ENCODE peak calls at places on chromosomes 3 and 15, in four cellular contexts. One of them, this sample, is unnamed.

GRCh38 chr3:11784962-11785361 is 61.7 kb downstream of the TAMM41 start:
- DNase-seq in upper lobe of left lung: no peak
- DNase-seq in NB4: peak; percentile 22
- DNase-seq in tibial nerve: no peak
- DNase-seq in this sample: no peak

GRCh38 chr3:54853573-54854404 is 74.1 kb downstream of the LRTM1 start:
- DNase-seq in upper lobe of left lung: peak; percentile 92
- DNase-seq in NB4: peak; percentile 72
- DNase-seq in tibial nerve: peak; percentile 69
- DNase-seq in this sample: peak; percentile 96

GRCh38 chr3:135218304-135218703 is 423.2 kb downstream of the EPHB1 start:
- DNase-seq in upper lobe of left lung: no peak
- DNase-seq in NB4: no peak
- DNase-seq in tibial nerve: no peak
- DNase-seq in this sample: no peak

GRCh38 chr3:71912839-71913495 is 128.0 kb upstream of the PROK2 start:
- DNase-seq in upper lobe of left lung: no peak
- DNase-seq in NB4: no peak
- DNase-seq in tibial nerve: no peak
- DNase-seq in this sample: peak; percentile 31

GRCh38 chr3:29686889-29687592 is 406.2 kb downstream of the RBMS3 start:
- DNase-seq in NB4: no peak
- DNase-seq in upper lobe of left lung: no peak
- DNase-seq in tibial nerve: no peak
- DNase-seq in this sample: no peak

GRCh38 chr15:62257991-62258390 is 92.9 kb upstream of the C2CD4B start:
- DNase-seq in NB4: no peak
- DNase-seq in upper lobe of left lung: no peak
- DNase-seq in tibial nerve: no peak
- DNase-seq in this sample: no peak

GRCh38 chr15:31279221-31280036 is 47.2 kb upstream of the KLF13 start:
- DNase-seq in tibial nerve: no peak
- DNase-seq in NB4: no peak
- DNase-seq in upper lobe of left lung: peak; percentile 45
- DNase-seq in this sample: peak; percentile 16

GRCh38 chr3:33957176-33957575 is 158.7 kb downstream of the PDCD6IP start:
- DNase-seq in upper lobe of left lung: no peak
- DNase-seq in NB4: no peak
- DNase-seq in tibial nerve: no peak
- DNase-seq in this sample: no peak

GRCh38 chr3:187012609-187013051 is 82.3 kb downstream of the ST6GAL1 start:
- DNase-seq in upper lobe of left lung: no peak
- DNase-seq in NB4: peak; percentile 34
- DNase-seq in tibial nerve: no peak
- DNase-seq in this sample: no peak

GRCh38 chr3:179652467-179653105 is at the start of gene USP13:
- DNase-seq in tibial nerve: peak; percentile 36
- DNase-seq in NB4: peak; percentile 82
- DNase-seq in upper lobe of left lung: peak; percentile 93
- DNase-seq in this sample: peak; percentile 90
- TF ChIP-seq POLR2A in tibial nerve: no peak
- TF ChIP-seq POLR2A in NB4: no peak
- TF ChIP-seq POLR2A in upper lobe of left lung: peak; percentile 27
- TF ChIP-seq POLR2A in this sample: no peak

GRCh38 chr3:112013784-112014143 is 15.0 kb downstream of the TAGLN3 start:
- DNase-seq in tibial nerve: no peak
- DNase-seq in NB4: no peak
- DNase-seq in upper lobe of left lung: no peak
- DNase-seq in this sample: no peak
- TF ChIP-seq CTCF in tibial nerve: no peak
- TF ChIP-seq CTCF in NB4: no peak
- TF ChIP-seq CTCF in upper lobe of left lung: no peak
- TF ChIP-seq CTCF in this sample: no peak

GRCh38 chr15:72272213-72272996 is at the start of gene PARP6:
- DNase-seq in upper lobe of left lung: peak; percentile 100
- DNase-seq in tibial nerve: peak; percentile 94
- DNase-seq in NB4: peak; percentile 99
- DNase-seq in this sample: peak; percentile 97
- TF ChIP-seq POLR2A in upper lobe of left lung: peak; percentile 72
- TF ChIP-seq POLR2A in tibial nerve: peak; percentile 25
- TF ChIP-seq POLR2A in NB4: peak; percentile 45
- TF ChIP-seq POLR2A in this sample: no peak

DNA sequence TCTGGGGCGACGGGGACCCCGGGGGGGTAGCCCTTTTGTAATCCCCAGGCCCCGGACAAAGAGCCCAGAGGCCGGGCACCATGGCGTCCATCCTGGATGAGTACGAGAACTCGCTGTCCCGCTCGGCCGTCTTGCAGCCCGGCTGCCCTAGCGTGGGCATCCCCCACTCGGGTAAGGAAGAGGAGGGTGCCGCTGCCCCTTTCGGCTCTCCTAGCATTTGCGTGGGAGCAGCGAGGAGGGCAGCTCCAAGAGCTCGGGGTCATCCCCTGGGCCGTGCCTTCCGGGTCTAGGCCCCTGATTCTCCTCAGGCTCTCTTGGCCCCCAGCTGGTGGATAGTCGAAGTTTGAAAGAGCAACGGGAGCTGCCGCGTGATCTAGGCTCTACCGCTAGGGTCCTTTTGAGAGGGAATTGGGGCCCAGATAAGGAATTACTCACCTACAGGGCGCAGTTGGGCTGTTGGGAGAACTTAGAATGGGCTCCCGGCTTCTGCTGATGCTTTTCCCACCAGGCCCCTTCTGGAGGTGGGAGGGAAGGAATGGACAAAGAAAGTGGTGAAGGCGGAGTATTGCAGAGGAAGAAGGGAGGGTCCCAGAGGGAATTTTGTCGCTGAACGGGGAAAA is 549 bp downstream of the VPS18 start:
- DNase-seq in upper lobe of left lung: peak; percentile 86
- DNase-seq in NB4: peak; percentile 87
- DNase-seq in tibial nerve: peak; percentile 45
- DNase-seq in this sample: no peak
- TF ChIP-seq CTCF in upper lobe of left lung: peak; percentile 55
- TF ChIP-seq CTCF in NB4: peak; percentile 57
- TF ChIP-seq CTCF in tibial nerve: no peak
- TF ChIP-seq CTCF in this sample: no peak

GRCh38 chr3:61264281-61264680 is 13.0 kb upstream of the FHIT start:
- DNase-seq in NB4: no peak
- DNase-seq in upper lobe of left lung: no peak
- DNase-seq in tibial nerve: no peak
- DNase-seq in this sample: no peak

GRCh38 chr3:61268659-61269058 is 17.4 kb upstream of the FHIT start:
- DNase-seq in NB4: peak; percentile 12
- DNase-seq in tibial nerve: no peak
- DNase-seq in upper lobe of left lung: no peak
- DNase-seq in this sample: no peak

GRCh38 chr3:61269460-61269859 is 18.2 kb upstream of the FHIT start:
- DNase-seq in tibial nerve: no peak
- DNase-seq in upper lobe of left lung: no peak
- DNase-seq in NB4: no peak
- DNase-seq in this sample: no peak
- TF ChIP-seq POLR2A in tibial nerve: no peak
- TF ChIP-seq POLR2A in upper lobe of left lung: no peak
- TF ChIP-seq POLR2A in NB4: no peak
- TF ChIP-seq POLR2A in this sample: no peak

DNA sequence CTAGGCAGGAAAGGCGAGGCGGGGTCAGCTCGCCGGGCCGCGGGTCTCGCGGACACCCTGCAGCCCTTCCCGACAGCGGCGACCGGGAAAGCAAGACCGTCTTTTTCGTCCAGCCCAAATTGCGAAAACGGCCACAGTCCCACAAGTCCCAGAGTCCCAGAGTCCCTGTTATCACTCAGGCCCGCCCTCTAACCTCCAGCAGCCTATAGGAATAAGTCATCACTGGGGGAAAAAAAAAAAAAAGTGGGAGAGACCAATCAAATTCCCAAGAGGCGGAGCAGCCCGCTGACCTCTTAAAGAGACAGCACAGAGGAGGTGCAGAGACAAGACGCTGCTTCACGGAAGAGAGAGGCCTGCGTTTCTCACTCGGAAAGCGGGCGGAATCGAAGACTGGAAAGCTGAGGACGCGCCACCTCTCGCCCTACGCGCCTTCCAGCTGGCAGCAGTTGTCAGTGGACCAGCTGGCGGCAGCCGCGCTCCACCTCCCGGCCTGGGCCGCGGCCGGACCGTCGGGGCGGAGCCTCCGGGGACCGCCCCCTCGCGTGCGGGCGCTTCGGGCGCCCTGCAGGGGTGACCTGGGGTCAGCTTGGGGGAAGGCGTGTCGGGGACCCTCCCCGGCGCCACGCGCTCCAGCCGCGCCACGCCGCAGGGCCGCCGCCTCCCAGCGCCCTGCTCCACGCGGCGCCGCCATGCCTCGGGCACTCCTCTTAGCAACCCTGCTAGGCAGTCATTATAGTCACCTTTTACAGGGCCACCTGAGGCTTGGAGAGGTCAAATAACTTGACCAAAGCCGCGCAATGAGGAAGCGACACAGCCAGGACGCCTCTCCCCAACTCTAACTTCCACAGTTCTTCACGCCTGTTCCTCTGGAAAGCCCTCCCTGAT is at the start of gene TPRA1:
- DNase-seq in NB4: peak; percentile 98
- DNase-seq in upper lobe of left lung: peak; percentile 96
- DNase-seq in tibial nerve: peak; percentile 92
- DNase-seq in this sample: peak; percentile 92
- TF ChIP-seq CTCF in NB4: peak; percentile 14
- TF ChIP-seq CTCF in upper lobe of left lung: peak; percentile 12
- TF ChIP-seq CTCF in tibial nerve: peak; percentile 21
- TF ChIP-seq CTCF in this sample: no peak

DNA sequence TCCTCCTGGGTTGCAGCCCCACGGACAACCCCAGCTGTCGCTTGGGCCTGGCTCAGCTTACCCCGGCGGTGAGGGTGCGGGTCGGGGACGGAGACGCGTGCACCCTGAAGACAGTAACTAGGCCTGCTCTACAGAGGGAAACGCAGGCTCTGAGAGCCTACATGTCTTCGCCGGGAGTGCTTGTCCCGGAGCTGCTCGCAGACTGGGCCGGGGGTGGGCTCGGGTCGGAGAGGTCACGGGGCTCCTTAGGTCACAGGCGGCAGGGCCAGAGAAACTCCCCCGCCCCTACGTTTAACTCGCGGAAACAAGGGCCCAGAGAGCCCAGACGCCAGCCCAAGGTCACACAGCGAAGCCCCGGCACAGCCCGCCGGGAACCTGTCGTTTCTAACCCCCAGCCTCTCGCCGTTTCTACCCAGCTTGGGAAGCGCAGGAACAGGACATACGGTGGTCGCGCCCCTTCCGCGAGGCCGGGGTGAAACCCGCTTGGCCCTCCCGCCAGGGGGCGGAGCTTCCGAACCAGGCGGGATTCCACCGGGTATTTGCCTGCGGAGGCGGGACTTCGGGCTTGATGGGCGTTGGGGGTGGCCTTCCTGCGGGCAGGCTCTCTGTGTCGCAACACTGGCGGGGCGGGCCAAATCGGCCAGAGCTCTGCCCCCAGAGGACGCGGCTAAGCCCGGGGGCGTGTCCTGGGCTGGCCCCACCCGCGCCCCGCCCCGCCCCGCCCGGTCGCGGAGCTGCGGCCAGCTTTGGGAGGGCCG is at the start of gene HDAC11:
- DNase-seq in upper lobe of left lung: peak; percentile 99
- DNase-seq in tibial nerve: peak; percentile 96
- DNase-seq in NB4: peak; percentile 96
- DNase-seq in this sample: peak; percentile 98
- TF ChIP-seq POLR2A in upper lobe of left lung: peak; percentile 92
- TF ChIP-seq POLR2A in tibial nerve: peak; percentile 77
- TF ChIP-seq POLR2A in NB4: peak; percentile 61
- TF ChIP-seq POLR2A in this sample: peak; percentile 75

GRCh38 chr3:142886938-142887337 is 1.9 kb downstream of the PCOLCE2 start:
- DNase-seq in upper lobe of left lung: no peak
- DNase-seq in tibial nerve: no peak
- DNase-seq in NB4: peak; percentile 40
- DNase-seq in this sample: no peak

GRCh38 chr3:142889263-142890014 is 556 bp upstream of the PCOLCE2 start:
- DNase-seq in NB4: no peak
- DNase-seq in tibial nerve: no peak
- DNase-seq in upper lobe of left lung: no peak
- DNase-seq in this sample: no peak

GRCh38 chr3:142888099-142888483 is 792 bp downstream of the PCOLCE2 start:
- DNase-seq in tibial nerve: peak; percentile 38
- DNase-seq in upper lobe of left lung: no peak
- DNase-seq in NB4: peak; percentile 64
- DNase-seq in this sample: no peak

GRCh38 chr3:142888484-142889262 is at the start of gene PCOLCE2:
- DNase-seq in tibial nerve: no peak
- DNase-seq in upper lobe of left lung: peak; percentile 89
- DNase-seq in NB4: peak; percentile 74
- DNase-seq in this sample: no peak

DNA sequence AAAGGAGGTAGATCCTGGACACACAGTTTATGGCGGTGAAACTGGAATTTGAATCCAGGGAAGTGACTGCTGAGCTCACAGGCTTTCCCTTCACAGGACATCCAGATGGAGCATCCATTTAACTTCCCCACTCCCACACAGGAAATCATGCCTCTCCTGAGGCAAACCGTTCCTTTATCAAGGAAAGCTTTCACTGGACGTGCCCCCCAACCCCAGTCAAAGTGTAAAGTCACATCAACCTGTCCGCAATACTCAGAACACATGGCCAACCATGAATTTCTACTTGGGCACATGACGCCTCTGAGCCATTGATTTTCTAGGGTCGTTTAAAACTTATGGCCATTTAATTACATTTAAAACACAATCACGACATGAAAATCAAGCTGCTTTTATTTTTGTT is 2.9 kb downstream of the PCOLCE2 start:
- DNase-seq in NB4: no peak
- DNase-seq in tibial nerve: no peak
- DNase-seq in upper lobe of left lung: no peak
- DNase-seq in this sample: no peak
- TF ChIP-seq CTCF in NB4: no peak
- TF ChIP-seq CTCF in tibial nerve: no peak
- TF ChIP-seq CTCF in upper lobe of left lung: no peak
- TF ChIP-seq CTCF in this sample: no peak